ENCODE peak calls at places on chromosomes 16 and 17, in four cellular contexts. L, Z, H and T are unnamed samples.

GRCh38 chr17:78973792-78974520 is 5.8 kb downstream of the LGALS3BP start:
- DNase-seq in L (no peak), Z (no peak), H (no peak), T (no peak)

GRCh38 chr17:21210411-21211076 is 3.4 kb downstream of the TMEM11 start:
- DNase-seq in H (no peak), Z (no peak), L (no peak), T (no peak)

GRCh38 chr17:74558882-74559519 is 8.3 kb downstream of the CD300H start:
- DNase-seq in Z (no peak), L (no peak), H (no peak), T (no peak)

GRCh38 chr16:89899879-89900481 is 18.7 kb upstream of the MC1R start:
- DNase-seq in H (no peak), L (no peak), Z (no peak), T (no peak)

GRCh38 chr16:84514874-84515835 is 10.7 kb upstream of the MEAK7 start:
- DNase-seq in L (peak; percentile 96), Z (no peak), H (peak; percentile 85), T (no peak)

GRCh38 chr16:57485916-57486857 is at the start of gene DOK4:
- DNase-seq in Z (peak; percentile 97), H (no peak), L (no peak), T (peak; percentile 80)

GRCh38 chr16:75341934-75342811 is 90.7 kb upstream of the BCAR1 start:
- DNase-seq in Z (no peak), L (no peak), H (no peak), T (no peak)

GRCh38 chr17:75542184-75542583 is 16.7 kb downstream of the LLGL2 start:
- DNase-seq in H (no peak), L (no peak), Z (no peak), T (no peak)

GRCh38 chr16:57665541-57665940 is 2.6 kb upstream of the ADGRG3 start:
- DNase-seq in Z (no peak), H (no peak), L (no peak), T (no peak)

GRCh38 chr17:7484964-7485377 is 805 bp downstream of the POLR2A start:
- DNase-seq in H (no peak), L (no peak), Z (no peak), T (no peak)

GRCh38 chr17:47741109-47741792 is 8.2 kb downstream of the TBX21 start:
- DNase-seq in H (no peak), Z (peak; percentile 3), L (no peak), T (no peak)

GRCh38 chr17:35774499-35774898 is 13.8 kb downstream of the C17orf50 start:
- DNase-seq in H (no peak), Z (no peak), L (no peak), T (no peak)

GRCh38 chr16:75304521-75305363 is 53.3 kb upstream of the BCAR1 start:
- DNase-seq in L (no peak), Z (peak; percentile 54), H (peak; percentile 67), T (no peak)

GRCh38 chr17:42536372-42537155 is 523 bp downstream of the NAGLU start:
- DNase-seq in L (no peak), H (peak; percentile 86), Z (peak; percentile 97), T (peak; percentile 81)

GRCh38 chr16:66263973-66264310 is 102.5 kb upstream of the CDH5 start:
- DNase-seq in Z (no peak), H (no peak), L (no peak), T (no peak)

GRCh38 chr17:74098378-74099024 is 105.0 kb upstream of the RPL38 start:
- DNase-seq in L (no peak), Z (no peak), H (no peak), T (no peak)

GRCh38 chr16:89017956-89018604 is 41.1 kb upstream of the CBFA2T3 start:
- DNase-seq in H (no peak), L (no peak), Z (no peak), T (no peak)

GRCh38 chr16:53743149-53743566 is 39.2 kb downstream of the FTO start:
- DNase-seq in L (no peak), Z (peak; percentile 25), H (peak; percentile 39), T (peak; percentile 21)
- TF ChIP-seq CREM in L (no peak), Z (no peak), H (no peak), T (no peak)

GRCh38 chr16:68022278-68022727 is 729 bp downstream of the DDX28 start:
- DNase-seq in Z (no peak), L (no peak), H (no peak), T (peak; percentile 20)
- TF ChIP-seq CREM in Z (no peak), L (no peak), H (no peak), T (no peak)

GRCh38 chr16:11380836-11381235 is 35.6 kb downstream of the RMI2 start:
- DNase-seq in Z (no peak), H (no peak), L (no peak), T (no peak)

GRCh38 chr16:11377156-11377555 is 31.9 kb downstream of the RMI2 start:
- DNase-seq in L (no peak), Z (no peak), H (no peak), T (no peak)

GRCh38 chr16:11384184-11384955 is 39.1 kb downstream of the RMI2 start:
- DNase-seq in H (no peak), Z (no peak), L (no peak), T (no peak)

GRCh38 chr16:11383481-11384183 is 38.4 kb downstream of the RMI2 start:
- DNase-seq in H (no peak), Z (no peak), L (no peak), T (no peak)

DNA sequence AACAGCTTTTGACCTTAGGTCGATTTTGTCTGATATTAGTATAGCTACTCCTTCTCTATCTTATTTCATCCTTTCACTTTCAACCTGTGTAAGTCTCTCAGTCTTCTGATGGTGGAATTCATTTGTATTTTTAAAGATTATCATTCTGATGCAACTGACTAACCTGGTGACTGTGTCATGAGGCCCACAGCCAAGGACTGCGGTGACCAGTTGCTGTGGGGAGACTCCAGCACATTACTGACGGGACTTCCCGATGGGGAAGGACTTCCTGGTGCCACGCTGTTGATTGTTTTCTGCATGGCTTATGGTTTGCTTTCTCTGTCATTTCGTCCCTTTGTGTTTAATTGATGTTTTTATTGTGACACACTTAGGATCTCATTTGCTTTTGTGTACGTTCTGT is 34.2 kb downstream of the RMI2 start:
- DNase-seq in L (peak; percentile 71), H (no peak), Z (no peak), T (no peak)
- TF ChIP-seq CREM in L (peak; percentile 80), H (no peak), Z (no peak), T (no peak)

GRCh38 chr16:79599837-79600635 is 501 bp downstream of the MAF start:
- DNase-seq in Z (no peak), H (no peak), L (no peak), T (peak; percentile 65)
- TF ChIP-seq CREM in Z (no peak), H (no peak), L (no peak), T (no peak)

DNA sequence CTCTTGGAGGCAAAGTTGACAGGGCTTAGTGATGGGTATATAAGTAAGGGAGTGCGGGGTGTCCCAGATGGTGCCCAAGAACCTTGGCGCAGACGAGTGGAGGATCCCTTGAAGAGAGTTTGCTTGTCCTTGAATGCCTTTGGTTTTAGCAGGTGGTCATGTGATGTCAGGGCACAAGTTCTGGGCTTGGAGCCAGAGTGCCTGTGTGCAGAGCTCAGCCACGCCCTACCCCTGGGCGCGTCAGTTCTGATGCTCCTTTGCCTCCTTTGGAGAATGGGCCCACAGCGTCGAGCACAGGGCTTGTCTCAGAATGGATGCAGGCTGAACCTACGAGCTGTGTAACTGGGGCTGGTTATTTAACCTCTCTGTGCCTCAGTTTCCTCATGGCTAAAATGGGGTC is 412.2 kb upstream of the EEF2KMT start:
- DNase-seq in L (no peak), H (no peak), Z (no peak), T (no peak)
- TF ChIP-seq CREM in L (no peak), H (no peak), Z (no peak), T (no peak)

GRCh38 chr17:73007447-73007846 is 85.0 kb downstream of the SLC39A11 start:
- DNase-seq in H (no peak), Z (no peak), L (no peak), T (no peak)
- TF ChIP-seq CREM in H (no peak), Z (no peak), L (no peak), T (no peak)